ENCODE peak calls at places on chromosome 11, in five cellular contexts. One of them, this sample, is unnamed.

GRCh38 chr11:69575296-69576068 is 65.5 kb upstream of the CCND1 start:
- DNase-seq in colonic mucosa: no peak
- DNase-seq in tibial artery: no peak
- DNase-seq in tibial nerve: no peak
- DNase-seq in HCT116: no peak
- DNase-seq in this sample: no peak

GRCh38 chr11:65275906-65276305 is 14.1 kb downstream of the POLA2 start:
- DNase-seq in colonic mucosa: no peak
- DNase-seq in tibial artery: no peak
- DNase-seq in tibial nerve: no peak
- DNase-seq in HCT116: no peak
- DNase-seq in this sample: no peak

GRCh38 chr11:104051806-104052205 is 15.4 kb downstream of the DDI1 start:
- DNase-seq in colonic mucosa: no peak
- DNase-seq in tibial artery: no peak
- DNase-seq in tibial nerve: no peak
- DNase-seq in HCT116: no peak
- DNase-seq in this sample: no peak

GRCh38 chr11:30960387-30960992 is 374.3 kb upstream of the MPPED2 start:
- DNase-seq in colonic mucosa: no peak
- DNase-seq in tibial artery: no peak
- DNase-seq in tibial nerve: no peak
- DNase-seq in HCT116: peak; percentile 35
- DNase-seq in this sample: no peak

GRCh38 chr11:60206616-60207015 is 23.7 kb upstream of the MS4A6A start:
- DNase-seq in colonic mucosa: no peak
- DNase-seq in tibial artery: no peak
- DNase-seq in tibial nerve: no peak
- DNase-seq in HCT116: no peak
- DNase-seq in this sample: no peak

GRCh38 chr11:47375546-47376085 is 2.7 kb downstream of the SPI1 start:
- DNase-seq in colonic mucosa: no peak
- DNase-seq in tibial artery: no peak
- DNase-seq in tibial nerve: no peak
- DNase-seq in HCT116: no peak
- DNase-seq in this sample: no peak

GRCh38 chr11:12502950-12503579 is 125.7 kb downstream of the PARVA start:
- DNase-seq in colonic mucosa: no peak
- DNase-seq in tibial artery: no peak
- DNase-seq in tibial nerve: no peak
- DNase-seq in HCT116: no peak
- DNase-seq in this sample: no peak

GRCh38 chr11:69967484-69967883 is 110.6 kb upstream of the ANO1 start:
- DNase-seq in colonic mucosa: no peak
- DNase-seq in tibial artery: no peak
- DNase-seq in tibial nerve: no peak
- DNase-seq in HCT116: no peak
- DNase-seq in this sample: no peak

GRCh38 chr11:124768914-124769313 is 6.8 kb upstream of the ESAM start:
- DNase-seq in colonic mucosa: peak; percentile 74
- DNase-seq in tibial artery: no peak
- DNase-seq in tibial nerve: no peak
- DNase-seq in HCT116: no peak
- DNase-seq in this sample: no peak

GRCh38 chr11:102177974-102178631 is 67.9 kb downstream of the YAP1 start:
- DNase-seq in colonic mucosa: no peak
- DNase-seq in tibial artery: no peak
- DNase-seq in tibial nerve: no peak
- DNase-seq in HCT116: peak; percentile 87
- DNase-seq in this sample: no peak

GRCh38 chr11:19511413-19512183 is 201.0 kb upstream of the NAV2 start:
- DNase-seq in colonic mucosa: peak; percentile 23
- DNase-seq in tibial artery: peak; percentile 86
- DNase-seq in tibial nerve: peak; percentile 23
- DNase-seq in HCT116: no peak
- DNase-seq in this sample: no peak

GRCh38 chr11:7480132-7480531 is 5.2 kb upstream of the OLFML1 start:
- DNase-seq in colonic mucosa: no peak
- DNase-seq in tibial artery: no peak
- DNase-seq in tibial nerve: no peak
- DNase-seq in HCT116: no peak
- DNase-seq in this sample: no peak

GRCh38 chr11:45922425-45923082 is at the start of gene LARGE2:
- DNase-seq in colonic mucosa: peak; percentile 50
- DNase-seq in tibial artery: peak; percentile 60
- DNase-seq in tibial nerve: no peak
- DNase-seq in HCT116: no peak
- DNase-seq in this sample: peak; percentile 14

GRCh38 chr11:64018310-64018709 is 17.4 kb upstream of the FLRT1 start:
- DNase-seq in colonic mucosa: no peak
- DNase-seq in tibial artery: no peak
- DNase-seq in tibial nerve: no peak
- DNase-seq in HCT116: no peak
- DNase-seq in this sample: no peak

GRCh38 chr11:13098067-13098466 is 89.0 kb downstream of the RASSF10 start:
- DNase-seq in colonic mucosa: no peak
- DNase-seq in tibial artery: no peak
- DNase-seq in tibial nerve: no peak
- DNase-seq in HCT116: no peak
- DNase-seq in this sample: no peak

GRCh38 chr11:17735823-17736772 is 1.5 kb downstream of the KCNC1 start:
- DNase-seq in colonic mucosa: no peak
- DNase-seq in tibial artery: peak; percentile 37
- DNase-seq in tibial nerve: no peak
- DNase-seq in HCT116: no peak
- DNase-seq in this sample: no peak
- TF ChIP-seq CTCF in colonic mucosa: no peak
- TF ChIP-seq CTCF in tibial artery: no peak
- TF ChIP-seq CTCF in tibial nerve: no peak
- TF ChIP-seq CTCF in HCT116: no peak
- TF ChIP-seq CTCF in this sample: no peak

DNA sequence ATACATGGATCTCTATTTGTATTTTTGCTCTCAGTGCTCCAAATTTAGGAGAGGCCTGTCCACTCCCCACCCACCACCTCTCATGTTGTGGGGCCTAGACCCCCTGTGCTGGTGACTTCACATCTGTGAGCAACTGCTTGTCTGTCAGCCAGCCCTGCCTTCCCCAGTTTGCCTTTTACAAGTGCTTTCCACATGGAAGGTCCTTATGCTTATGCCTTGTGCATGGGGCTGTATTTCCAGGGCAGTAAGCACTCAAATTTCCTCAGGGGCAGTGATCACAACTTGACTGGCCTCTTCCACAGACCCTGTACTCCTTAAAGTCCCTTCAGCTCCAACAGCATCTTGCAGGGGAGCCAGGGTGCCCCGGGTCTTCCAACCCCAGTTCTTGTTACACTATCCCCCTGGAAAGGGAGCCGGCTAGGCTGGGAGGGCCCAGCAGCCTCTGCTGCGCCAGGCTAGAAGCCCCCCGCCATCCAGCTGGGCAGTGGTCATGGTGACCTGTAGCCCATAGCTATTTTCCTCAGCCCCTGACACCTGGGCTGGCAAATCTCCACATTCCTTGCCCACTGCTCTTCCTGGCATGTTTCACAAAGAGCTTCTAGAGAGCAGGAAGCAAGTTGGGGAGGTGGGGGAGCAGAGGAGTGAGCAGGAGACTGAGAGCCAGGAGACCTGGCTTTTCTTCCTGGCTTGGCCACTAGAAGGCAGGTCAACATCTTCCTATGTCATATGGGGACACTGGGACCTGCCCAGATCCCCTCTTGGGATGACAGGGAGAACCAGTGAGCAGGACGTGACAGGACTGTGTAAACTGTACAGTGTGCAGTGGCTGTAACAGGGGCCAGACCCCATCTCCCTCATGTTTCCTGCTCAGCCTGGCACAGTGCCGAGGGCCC is 29.7 kb downstream of the GDPD5 start:
- DNase-seq in colonic mucosa: no peak
- DNase-seq in tibial artery: no peak
- DNase-seq in tibial nerve: no peak
- DNase-seq in HCT116: no peak
- DNase-seq in this sample: no peak
- TF ChIP-seq CTCF in colonic mucosa: no peak
- TF ChIP-seq CTCF in tibial artery: no peak
- TF ChIP-seq CTCF in tibial nerve: no peak
- TF ChIP-seq CTCF in HCT116: peak; percentile 37
- TF ChIP-seq CTCF in this sample: no peak

GRCh38 chr11:118201966-118202365 is 22.8 kb downstream of the JAML start:
- DNase-seq in colonic mucosa: no peak
- DNase-seq in tibial artery: no peak
- DNase-seq in tibial nerve: no peak
- DNase-seq in HCT116: no peak
- DNase-seq in this sample: no peak
- TF ChIP-seq CTCF in colonic mucosa: no peak
- TF ChIP-seq CTCF in tibial artery: no peak
- TF ChIP-seq CTCF in tibial nerve: no peak
- TF ChIP-seq CTCF in HCT116: no peak
- TF ChIP-seq CTCF in this sample: no peak

GRCh38 chr11:810040-810567 is 337 bp downstream of the RPLP2 start:
- DNase-seq in colonic mucosa: no peak
- DNase-seq in tibial artery: no peak
- DNase-seq in tibial nerve: no peak
- DNase-seq in HCT116: no peak
- DNase-seq in this sample: no peak

GRCh38 chr11:813440-814096 is 3.8 kb downstream of the RPLP2 start:
- DNase-seq in colonic mucosa: no peak
- DNase-seq in tibial artery: no peak
- DNase-seq in tibial nerve: no peak
- DNase-seq in HCT116: no peak
- DNase-seq in this sample: no peak

GRCh38 chr11:813037-813436 is 3.3 kb downstream of the RPLP2 start:
- DNase-seq in colonic mucosa: no peak
- DNase-seq in tibial artery: no peak
- DNase-seq in tibial nerve: no peak
- DNase-seq in HCT116: no peak
- DNase-seq in this sample: no peak

GRCh38 chr11:812390-812789 is 2.6 kb downstream of the RPLP2 start:
- DNase-seq in colonic mucosa: no peak
- DNase-seq in tibial artery: no peak
- DNase-seq in tibial nerve: no peak
- DNase-seq in HCT116: no peak
- DNase-seq in this sample: no peak

GRCh38 chr11:811446-812245 is 1.9 kb downstream of the RPLP2 start:
- DNase-seq in colonic mucosa: no peak
- DNase-seq in tibial artery: no peak
- DNase-seq in tibial nerve: no peak
- DNase-seq in HCT116: no peak
- DNase-seq in this sample: no peak
- TF ChIP-seq CTCF in colonic mucosa: no peak
- TF ChIP-seq CTCF in tibial artery: no peak
- TF ChIP-seq CTCF in tibial nerve: no peak
- TF ChIP-seq CTCF in HCT116: peak; percentile 8
- TF ChIP-seq CTCF in this sample: no peak

This sample was measured in uterus.